ENCODE peak calls at places on chromosomes 13 and 19, in nine cellular contexts. One of them, this sample, is unnamed.
A peak's percentile ranks its signal among the peaks of the same experiment; 100 is the strongest.

GRCh38 chr19:39197808-39198207 is 1.0 kb downstream of the NCCRP1 start:
- DNase-seq in SHP77: no peak
- DNase-seq in fibroblast of the aortic adventitia: no peak
- DNase-seq in mucosa of gallbladder: no peak
- DNase-seq in GM04504: no peak
- DNase-seq in CD4-positive, alpha-beta T cell: no peak
- DNase-seq in small intestine: no peak
- DNase-seq in hepatic stellate cell: no peak
- DNase-seq in cardiac fibroblast: no peak
- DNase-seq in this sample: no peak

GRCh38 chr19:1265611-1266115 is 3.5 kb upstream of the CIRBP start:
- DNase-seq in SHP77: no peak
- DNase-seq in fibroblast of the aortic adventitia: peak; percentile 76
- DNase-seq in mucosa of gallbladder: no peak
- DNase-seq in GM04504: peak; percentile 84
- DNase-seq in CD4-positive, alpha-beta T cell: no peak
- DNase-seq in small intestine: peak; percentile 55
- DNase-seq in hepatic stellate cell: peak; percentile 93
- DNase-seq in cardiac fibroblast: peak; percentile 68
- DNase-seq in this sample: peak; percentile 55

GRCh38 chr13:44739120-44739519 is 163.0 kb upstream of the TSC22D1 start:
- DNase-seq in SHP77: no peak
- DNase-seq in fibroblast of the aortic adventitia: no peak
- DNase-seq in mucosa of gallbladder: no peak
- DNase-seq in GM04504: no peak
- DNase-seq in CD4-positive, alpha-beta T cell: no peak
- DNase-seq in small intestine: no peak
- DNase-seq in hepatic stellate cell: no peak
- DNase-seq in cardiac fibroblast: no peak
- DNase-seq in this sample: no peak

GRCh38 chr19:55086730-55087541 is 11.3 kb downstream of the EPS8L1 start:
- DNase-seq in SHP77: no peak
- DNase-seq in fibroblast of the aortic adventitia: peak; percentile 87
- DNase-seq in mucosa of gallbladder: peak; percentile 75
- DNase-seq in GM04504: peak; percentile 89
- DNase-seq in CD4-positive, alpha-beta T cell: no peak
- DNase-seq in small intestine: peak; percentile 80
- DNase-seq in hepatic stellate cell: peak; percentile 100
- DNase-seq in cardiac fibroblast: peak; percentile 96
- DNase-seq in this sample: peak; percentile 96

GRCh38 chr19:10346509-10346908 is 7.1 kb upstream of the ICAM3 start:
- DNase-seq in SHP77: no peak
- DNase-seq in fibroblast of the aortic adventitia: no peak
- DNase-seq in mucosa of gallbladder: no peak
- DNase-seq in GM04504: no peak
- DNase-seq in CD4-positive, alpha-beta T cell: no peak
- DNase-seq in small intestine: no peak
- DNase-seq in hepatic stellate cell: no peak
- DNase-seq in cardiac fibroblast: peak; percentile 42
- DNase-seq in this sample: no peak

GRCh38 chr19:35750167-35750566 is 1.8 kb downstream of the LIN37 start:
- DNase-seq in SHP77: no peak
- DNase-seq in fibroblast of the aortic adventitia: no peak
- DNase-seq in mucosa of gallbladder: no peak
- DNase-seq in GM04504: no peak
- DNase-seq in CD4-positive, alpha-beta T cell: no peak
- DNase-seq in small intestine: no peak
- DNase-seq in hepatic stellate cell: no peak
- DNase-seq in cardiac fibroblast: no peak
- DNase-seq in this sample: no peak

GRCh38 chr13:106100261-106100919 is 435.1 kb downstream of the EFNB2 start:
- DNase-seq in SHP77: no peak
- DNase-seq in fibroblast of the aortic adventitia: no peak
- DNase-seq in mucosa of gallbladder: peak; percentile 40
- DNase-seq in GM04504: no peak
- DNase-seq in CD4-positive, alpha-beta T cell: no peak
- DNase-seq in small intestine: peak; percentile 96
- DNase-seq in hepatic stellate cell: no peak
- DNase-seq in cardiac fibroblast: no peak
- DNase-seq in this sample: no peak

GRCh38 chr19:38303517-38304351 is at the start of gene C19orf33:
- DNase-seq in SHP77: no peak
- DNase-seq in fibroblast of the aortic adventitia: no peak
- DNase-seq in mucosa of gallbladder: peak; percentile 81
- DNase-seq in GM04504: no peak
- DNase-seq in CD4-positive, alpha-beta T cell: no peak
- DNase-seq in small intestine: peak; percentile 98
- DNase-seq in hepatic stellate cell: no peak
- DNase-seq in cardiac fibroblast: peak; percentile 25
- DNase-seq in this sample: no peak

GRCh38 chr19:55092423-55093318 is 17.0 kb downstream of the EPS8L1 start:
- DNase-seq in SHP77: no peak
- DNase-seq in fibroblast of the aortic adventitia: no peak
- DNase-seq in mucosa of gallbladder: no peak
- DNase-seq in GM04504: no peak
- DNase-seq in CD4-positive, alpha-beta T cell: no peak
- DNase-seq in small intestine: no peak
- DNase-seq in hepatic stellate cell: no peak
- DNase-seq in cardiac fibroblast: no peak
- DNase-seq in this sample: no peak

GRCh38 chr13:54078271-54078670 is 1049.7 kb downstream of the OLFM4 start:
- DNase-seq in SHP77: no peak
- DNase-seq in fibroblast of the aortic adventitia: no peak
- DNase-seq in mucosa of gallbladder: no peak
- DNase-seq in GM04504: no peak
- DNase-seq in CD4-positive, alpha-beta T cell: no peak
- DNase-seq in small intestine: no peak
- DNase-seq in hepatic stellate cell: no peak
- DNase-seq in cardiac fibroblast: no peak
- DNase-seq in this sample: no peak

GRCh38 chr19:41302624-41303351 is 7.2 kb upstream of the CCDC97 start:
- DNase-seq in SHP77: no peak
- DNase-seq in fibroblast of the aortic adventitia: no peak
- DNase-seq in mucosa of gallbladder: no peak
- DNase-seq in GM04504: no peak
- DNase-seq in CD4-positive, alpha-beta T cell: peak; percentile 39
- DNase-seq in small intestine: peak; percentile 46
- DNase-seq in hepatic stellate cell: no peak
- DNase-seq in cardiac fibroblast: no peak
- DNase-seq in this sample: no peak

GRCh38 chr13:104641309-104641708 is 1575.1 kb upstream of the SLC10A2 start:
- DNase-seq in SHP77: no peak
- DNase-seq in fibroblast of the aortic adventitia: no peak
- DNase-seq in mucosa of gallbladder: no peak
- DNase-seq in GM04504: no peak
- DNase-seq in CD4-positive, alpha-beta T cell: no peak
- DNase-seq in small intestine: peak; percentile 40
- DNase-seq in hepatic stellate cell: no peak
- DNase-seq in cardiac fibroblast: no peak
- DNase-seq in this sample: no peak

GRCh38 chr19:49200238-49200862 is 42.8 kb downstream of the TRPM4 start:
- DNase-seq in SHP77: no peak
- DNase-seq in fibroblast of the aortic adventitia: no peak
- DNase-seq in mucosa of gallbladder: no peak
- DNase-seq in GM04504: no peak
- DNase-seq in CD4-positive, alpha-beta T cell: no peak
- DNase-seq in small intestine: peak; percentile 34
- DNase-seq in hepatic stellate cell: peak; percentile 44
- DNase-seq in cardiac fibroblast: peak; percentile 15
- DNase-seq in this sample: peak; percentile 21

GRCh38 chr19:15216363-15216762 is 15.6 kb upstream of the NOTCH3 start:
- DNase-seq in SHP77: no peak
- DNase-seq in fibroblast of the aortic adventitia: no peak
- DNase-seq in mucosa of gallbladder: no peak
- DNase-seq in GM04504: no peak
- DNase-seq in CD4-positive, alpha-beta T cell: no peak
- DNase-seq in small intestine: no peak
- DNase-seq in hepatic stellate cell: no peak
- DNase-seq in cardiac fibroblast: no peak
- DNase-seq in this sample: no peak

GRCh38 chr13:23007430-23007829 is 173.3 kb upstream of the SGCG start:
- DNase-seq in SHP77: no peak
- DNase-seq in fibroblast of the aortic adventitia: peak; percentile 8
- DNase-seq in mucosa of gallbladder: no peak
- DNase-seq in GM04504: no peak
- DNase-seq in CD4-positive, alpha-beta T cell: no peak
- DNase-seq in small intestine: no peak
- DNase-seq in hepatic stellate cell: no peak
- DNase-seq in cardiac fibroblast: no peak
- DNase-seq in this sample: no peak

GRCh38 chr19:56294557-56294956 is 20.1 kb downstream of the ZSCAN5A start:
- DNase-seq in SHP77: peak; percentile 33
- DNase-seq in fibroblast of the aortic adventitia: no peak
- DNase-seq in mucosa of gallbladder: no peak
- DNase-seq in GM04504: no peak
- DNase-seq in CD4-positive, alpha-beta T cell: no peak
- DNase-seq in small intestine: no peak
- DNase-seq in hepatic stellate cell: no peak
- DNase-seq in cardiac fibroblast: no peak
- DNase-seq in this sample: peak; percentile 49

GRCh38 chr19:17103177-17103576 is 27.6 kb downstream of the MYO9B start:
- DNase-seq in SHP77: peak; percentile 23
- DNase-seq in fibroblast of the aortic adventitia: peak; percentile 47
- DNase-seq in mucosa of gallbladder: no peak
- DNase-seq in GM04504: no peak
- DNase-seq in CD4-positive, alpha-beta T cell: no peak
- DNase-seq in small intestine: no peak
- DNase-seq in hepatic stellate cell: no peak
- DNase-seq in cardiac fibroblast: peak; percentile 50
- DNase-seq in this sample: peak; percentile 47

GRCh38 chr13:27788271-27788670 is 4.0 kb upstream of the GSX1 start:
- DNase-seq in SHP77: no peak
- DNase-seq in fibroblast of the aortic adventitia: no peak
- DNase-seq in mucosa of gallbladder: no peak
- DNase-seq in GM04504: no peak
- DNase-seq in CD4-positive, alpha-beta T cell: no peak
- DNase-seq in small intestine: no peak
- DNase-seq in hepatic stellate cell: no peak
- DNase-seq in cardiac fibroblast: no peak
- DNase-seq in this sample: no peak

GRCh38 chr13:39091586-39091985 is 53.3 kb downstream of the NHLRC3 start:
- DNase-seq in SHP77: no peak
- DNase-seq in fibroblast of the aortic adventitia: no peak
- DNase-seq in mucosa of gallbladder: no peak
- DNase-seq in GM04504: no peak
- DNase-seq in CD4-positive, alpha-beta T cell: no peak
- DNase-seq in small intestine: no peak
- DNase-seq in hepatic stellate cell: no peak
- DNase-seq in cardiac fibroblast: no peak
- DNase-seq in this sample: no peak

GRCh38 chr19:17235618-17236413 is 9.8 kb downstream of the OCEL1 start:
- DNase-seq in SHP77: peak; percentile 53
- DNase-seq in fibroblast of the aortic adventitia: peak; percentile 65
- DNase-seq in mucosa of gallbladder: peak; percentile 70
- DNase-seq in GM04504: peak; percentile 38
- DNase-seq in CD4-positive, alpha-beta T cell: peak; percentile 62
- DNase-seq in small intestine: peak; percentile 58
- DNase-seq in hepatic stellate cell: no peak
- DNase-seq in cardiac fibroblast: peak; percentile 78
- DNase-seq in this sample: peak; percentile 84

GRCh38 chr19:49255674-49256073 is 69.3 kb downstream of the SLC6A16 start:
- DNase-seq in SHP77: no peak
- DNase-seq in fibroblast of the aortic adventitia: no peak
- DNase-seq in mucosa of gallbladder: no peak
- DNase-seq in GM04504: no peak
- DNase-seq in CD4-positive, alpha-beta T cell: no peak
- DNase-seq in small intestine: no peak
- DNase-seq in hepatic stellate cell: no peak
- DNase-seq in cardiac fibroblast: no peak
- DNase-seq in this sample: no peak

GRCh38 chr13:101018720-101019119 is 344.1 kb upstream of the TMTC4 start:
- DNase-seq in SHP77: no peak
- DNase-seq in fibroblast of the aortic adventitia: peak; percentile 63
- DNase-seq in mucosa of gallbladder: no peak
- DNase-seq in GM04504: peak; percentile 27
- DNase-seq in CD4-positive, alpha-beta T cell: no peak
- DNase-seq in small intestine: no peak
- DNase-seq in hepatic stellate cell: peak; percentile 37
- DNase-seq in cardiac fibroblast: no peak
- DNase-seq in this sample: peak; percentile 9

GRCh38 chr19:40799558-40800338 is 757 bp downstream of the EGLN2 start:
- DNase-seq in SHP77: no peak
- DNase-seq in fibroblast of the aortic adventitia: no peak
- DNase-seq in mucosa of gallbladder: no peak
- DNase-seq in GM04504: no peak
- DNase-seq in CD4-positive, alpha-beta T cell: no peak
- DNase-seq in small intestine: no peak
- DNase-seq in hepatic stellate cell: peak; percentile 47
- DNase-seq in cardiac fibroblast: peak; percentile 59
- DNase-seq in this sample: peak; percentile 70

GRCh38 chr13:34155931-34156607 is 338.1 kb downstream of the RFC3 start:
- DNase-seq in SHP77: peak; percentile 32
- DNase-seq in fibroblast of the aortic adventitia: peak; percentile 24
- DNase-seq in mucosa of gallbladder: no peak
- DNase-seq in GM04504: peak; percentile 50
- DNase-seq in CD4-positive, alpha-beta T cell: no peak
- DNase-seq in small intestine: peak; percentile 60
- DNase-seq in hepatic stellate cell: no peak
- DNase-seq in cardiac fibroblast: peak; percentile 23
- DNase-seq in this sample: peak; percentile 85